ENCODE peak calls at places on chromosome 10, in five cellular contexts. J is right lobe of liver, C is IMR-90, G is uterus, L is heart left ventricle. Y is an unnamed sample.

GRCh38 chr10:59085641-59086502 is 90.6 kb upstream of the PHYHIPL start:
- DNase-seq in L (no peak), C (no peak), G (no peak), J (no peak), Y (no peak)

GRCh38 chr10:23516530-23516929 is 77.7 kb downstream of the OTUD1 start:
- DNase-seq in C (peak; percentile 12), J (no peak), L (no peak), G (no peak), Y (no peak)

GRCh38 chr10:63633677-63634487 is 112.7 kb downstream of the REEP3 start:
- DNase-seq in J (no peak), C (peak; percentile 52), L (no peak), G (no peak), Y (no peak)

GRCh38 chr10:74282853-74283205 is 131.8 kb downstream of the ADK start:
- DNase-seq in J (no peak), L (no peak), C (peak; percentile 62), G (no peak), Y (no peak)

GRCh38 chr10:110919349-110919931 is at the start of gene SHOC2:
- DNase-seq in L (peak; percentile 99), C (no peak), G (peak; percentile 100), J (peak; percentile 100), Y (peak; percentile 99)

GRCh38 chr10:68235111-68235510 is 3.2 kb upstream of the ATOH7 start:
- DNase-seq in C (no peak), J (no peak), L (no peak), G (no peak), Y (no peak)

GRCh38 chr10:89250814-89251416 is 660 bp downstream of the LIPA start:
- DNase-seq in L (no peak), G (no peak), J (no peak), C (no peak), Y (no peak)

GRCh38 chr10:30055094-30055701 is 4.2 kb downstream of the JCAD start:
- DNase-seq in L (no peak), J (no peak), C (peak; percentile 67), G (peak; percentile 60), Y (no peak)

GRCh38 chr10:103333934-103334520 is 16.9 kb downstream of the PCGF6 start:
- DNase-seq in G (no peak), J (no peak), L (no peak), C (peak; percentile 33), Y (no peak)

DNA sequence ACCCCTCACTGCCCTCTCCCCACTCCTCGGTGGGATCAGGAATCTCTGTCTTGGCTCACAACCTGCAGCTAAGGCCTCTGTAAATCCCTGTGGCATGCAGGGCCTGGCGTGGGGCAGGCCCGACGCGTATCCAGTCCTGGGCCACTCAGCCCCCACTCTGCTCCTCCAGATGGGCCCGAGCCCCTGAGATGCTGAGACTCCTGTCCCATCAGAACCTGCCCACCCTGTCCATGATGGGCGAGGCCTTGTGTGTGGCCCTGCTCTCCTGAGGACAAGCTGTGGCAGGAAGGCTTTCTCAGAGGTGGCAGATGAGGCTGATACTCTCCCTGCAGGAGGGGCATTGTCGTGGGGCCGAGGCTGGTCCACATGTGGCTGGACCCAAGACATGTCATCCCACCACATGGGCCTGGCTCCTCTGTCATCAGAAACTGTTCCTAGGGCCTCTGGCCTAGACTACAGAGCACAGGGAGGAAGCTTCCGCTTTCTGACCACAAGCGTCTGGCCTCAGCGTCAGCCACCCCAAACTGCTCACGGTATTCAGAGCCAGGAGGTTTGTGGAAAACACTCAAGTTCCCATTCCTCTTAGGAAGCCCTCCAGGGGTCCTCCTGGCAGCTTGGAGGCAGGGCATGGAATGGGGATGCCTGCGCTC is 6.0 kb downstream of the ALOX5 start:
- DNase-seq in L (peak; percentile 44), G (no peak), C (no peak), J (no peak), Y (no peak)
- H3K27ac ChIP-seq in L (peak overlapping the region; percentile 89), G (no peak overlapping the region), C (no peak overlapping the region), J (no peak overlapping the region), Y (peak overlapping the region; percentile 16)

GRCh38 chr10:12797471-12798262 is 203.8 kb downstream of the CCDC3 start:
- DNase-seq in L (no peak), J (no peak), C (peak; percentile 71), G (no peak), Y (no peak)

GRCh38 chr10:12801214-12802087 is 200.1 kb downstream of the CCDC3 start:
- DNase-seq in C (no peak), J (no peak), G (no peak), L (no peak), Y (no peak)

GRCh38 chr10:12799746-12800145 is 201.8 kb downstream of the CCDC3 start:
- DNase-seq in C (no peak), G (no peak), J (no peak), L (no peak), Y (no peak)

GRCh38 chr10:12799144-12799543 is 202.4 kb downstream of the CCDC3 start:
- DNase-seq in G (no peak), J (no peak), C (no peak), L (no peak), Y (no peak)

GRCh38 chr10:12800302-12800701 is 201.2 kb downstream of the CCDC3 start:
- DNase-seq in C (no peak), G (no peak), L (no peak), J (no peak), Y (no peak)
- TF ChIP-seq CTCF in C (no peak), G (no peak), L (no peak), J (no peak), Y (no peak)

GRCh38 chr10:33327750-33328149 is 6.7 kb downstream of the NRP1 start:
- DNase-seq in C (peak; percentile 47), G (no peak), L (no peak), J (no peak), Y (no peak)
- H3K4me3 ChIP-seq in C (no peak overlapping the region), G (no peak overlapping the region), L (no peak overlapping the region), J (no peak overlapping the region), Y (no peak overlapping the region)

DNA sequence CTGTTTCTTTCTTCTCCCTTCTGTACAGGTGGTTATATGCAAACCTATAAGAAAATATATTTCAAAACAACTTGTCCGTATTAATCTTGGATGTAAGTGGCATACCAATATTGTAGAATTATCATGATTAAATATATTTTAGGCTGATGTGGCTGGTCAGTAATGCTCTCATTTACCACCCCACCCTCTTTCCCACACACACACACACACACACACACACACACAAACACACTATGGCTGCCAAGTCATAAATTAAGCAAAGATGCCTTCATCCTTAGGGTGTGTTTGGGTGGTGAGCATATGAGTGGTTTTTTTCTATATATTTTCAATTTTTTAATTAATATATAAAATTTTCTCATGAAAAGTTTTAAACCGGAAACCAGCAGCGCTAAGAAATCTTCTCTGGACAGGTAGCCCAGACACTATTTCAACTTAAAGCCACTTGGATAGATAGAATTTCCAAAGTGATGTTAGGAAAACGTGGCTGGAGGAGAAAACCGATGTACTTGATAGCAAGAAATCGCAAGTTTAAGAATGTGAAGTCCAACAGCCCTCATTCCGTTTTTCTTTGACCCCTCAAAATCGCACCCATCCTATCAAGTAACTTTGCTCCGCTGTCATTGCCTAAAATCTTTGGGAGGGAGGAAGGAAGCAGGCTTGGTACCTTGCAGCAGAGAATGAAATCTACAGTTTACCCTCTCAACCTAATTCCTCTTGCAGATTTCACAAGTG is 171.7 kb downstream of the FAM107B start:
- DNase-seq in J (no peak), C (peak; percentile 12), G (no peak), L (no peak), Y (no peak)
- H3K27ac ChIP-seq in J (peak overlapping the region; percentile 73), C (peak overlapping the region; percentile 94), G (peak overlapping the region; percentile 65), L (peak overlapping the region; percentile 50), Y (no peak overlapping the region)

DNA sequence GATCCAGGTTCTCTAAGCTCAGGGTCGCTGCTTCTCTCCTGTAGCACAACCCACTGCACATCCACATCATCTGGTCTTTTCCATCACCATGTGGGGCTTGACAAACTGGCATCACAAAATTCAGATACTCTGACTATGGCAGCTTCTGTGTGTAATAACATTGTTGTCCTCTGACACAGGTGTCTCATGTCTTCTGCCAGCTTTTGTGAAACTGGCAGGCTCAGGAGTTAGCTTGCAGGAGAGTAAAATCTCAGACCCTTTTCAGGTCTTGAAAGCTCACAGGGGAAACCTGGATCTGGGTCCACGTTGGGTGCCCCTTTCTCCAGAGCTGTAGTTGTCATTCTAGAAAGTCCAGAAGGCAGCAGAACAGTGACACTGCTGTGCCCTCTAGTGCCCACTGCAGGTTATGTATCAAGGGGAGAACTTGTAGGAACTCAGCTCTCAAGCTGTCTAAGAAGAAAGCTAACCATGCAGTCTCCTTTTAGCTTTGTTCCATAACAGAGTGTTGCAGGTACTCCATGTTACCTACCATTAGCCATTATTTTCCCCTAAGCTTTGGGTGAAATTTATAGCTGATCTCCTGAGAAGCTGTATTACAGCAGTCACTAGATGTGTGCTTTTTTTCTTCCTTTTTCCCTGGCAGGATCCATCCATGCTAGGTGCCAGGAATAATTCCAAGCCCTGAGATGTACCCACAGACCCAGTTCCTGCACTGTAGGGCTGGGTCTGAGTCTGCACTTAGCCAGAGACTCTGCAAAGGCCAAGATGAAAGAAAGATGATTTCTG is 102.7 kb downstream of the ZNF248 start:
- DNase-seq in G (no peak), L (no peak), C (no peak), J (no peak), Y (no peak)
- TF ChIP-seq CTCF in G (no peak), L (peak; percentile 61), C (peak; percentile 42), J (peak; percentile 60), Y (no peak)

GRCh38 chr10:3982746-3983442 is 197.9 kb upstream of the KLF6 start:
- DNase-seq in C (no peak), L (no peak), J (no peak), G (no peak), Y (no peak)
- H3K4me3 ChIP-seq in C (no peak overlapping the region), L (no peak overlapping the region), J (no peak overlapping the region), G (no peak overlapping the region), Y (no peak overlapping the region)

GRCh38 chr10:86362129-86362527 is 4.5 kb downstream of the GRID1 start:
- DNase-seq in C (no peak), J (peak; percentile 9), L (no peak), G (no peak), Y (no peak)
- H3K27ac ChIP-seq in C (no peak overlapping the region), J (no peak overlapping the region), L (no peak overlapping the region), G (no peak overlapping the region), Y (no peak overlapping the region)

GRCh38 chr10:111934926-111935325 is 248.6 kb downstream of the GPAM start:
- DNase-seq in C (no peak), G (no peak), J (no peak), L (no peak), Y (no peak)

GRCh38 chr10:111936143-111936542 is 247.4 kb downstream of the GPAM start:
- DNase-seq in L (no peak), C (no peak), J (no peak), G (no peak), Y (no peak)

GRCh38 chr10:111933937-111934336 is 249.6 kb downstream of the GPAM start:
- DNase-seq in G (no peak), L (no peak), J (no peak), C (no peak), Y (no peak)
- TF ChIP-seq CTCF in G (no peak), L (no peak), J (no peak), C (no peak), Y (no peak)